ENCODE peak calls at places on chromosomes 7 and 10, in ten cellular contexts. K is activated CD4-positive, CD25-positive, alpha-beta regulatory T cell treated with anti-CD3 and anti-CD28 coated beads, Interleukin-2, amount 50 U/mL, for 24 hours; J is aorta; M is memory B cell; I is natural killer cell; V is CD8-positive, alpha-beta T cell; A is psoas muscle; U is upper lobe of left lung; Q is left lobe of liver; L is Right ventricle myocardium inferior. H is an unnamed sample.

GRCh38 chr10:112675560-112676083 is 228.6 kb downstream of the VTI1A start:
- ATAC-seq in U (no peak), I (no peak), M (no peak), A (no peak), K (no peak), Q (no peak), L (no peak), J (no peak), V (no peak), H (no peak)

GRCh38 chr7:93981480-93981874 is 22.7 kb downstream of the BET1 start:
- ATAC-seq in K (no peak), J (no peak), U (no peak), V (no peak), Q (no peak), A (no peak), M (no peak), L (no peak), I (no peak), H (no peak)

GRCh38 chr7:104848386-104848990 is 165.5 kb upstream of the KMT2E start:
- ATAC-seq in V (peak), J (peak), A (no peak), L (peak), Q (peak), K (no peak), U (peak), M (peak), I (peak), H (no peak)

GRCh38 chr7:266851-267840 is 22.8 kb upstream of the FOXL3 start:
- ATAC-seq in K (peak), V (no peak), I (no peak), A (peak), M (no peak), J (peak), Q (peak), L (no peak), U (peak), H (peak)

GRCh38 chr7:43825391-43825808 is 43.9 kb downstream of the MRPS24 start:
- ATAC-seq in V (no peak), L (no peak), Q (no peak), J (no peak), M (no peak), I (no peak), K (no peak), A (no peak), U (no peak), H (no peak)

GRCh38 chr10:79422178-79422892 is 23.1 kb downstream of the ZCCHC24 start:
- ATAC-seq in J (peak), A (no peak), M (no peak), L (peak), I (no peak), U (peak), V (no peak), K (no peak), Q (no peak), H (peak)

GRCh38 chr10:59536151-59536550 is 173.5 kb downstream of the SLC16A9 start:
- ATAC-seq in I (no peak), K (no peak), M (no peak), Q (no peak), A (peak), L (peak), V (no peak), J (peak), U (peak), H (peak)

GRCh38 chr7:23072043-23072442 is 33.5 kb upstream of the KLHL7 start:
- ATAC-seq in M (no peak), I (no peak), Q (no peak), V (no peak), K (no peak), J (no peak), L (no peak), A (no peak), U (peak), H (no peak)

GRCh38 chr10:42963302-42963701 is 113.6 kb upstream of the RET start:
- ATAC-seq in Q (no peak), L (no peak), J (no peak), M (no peak), K (no peak), I (no peak), A (no peak), V (no peak), U (peak), H (no peak)

GRCh38 chr10:124734311-124735166 is 9.6 kb downstream of the FAM53B start:
- ATAC-seq in L (no peak), V (peak), Q (no peak), U (no peak), A (no peak), J (no peak), M (peak), I (peak), K (peak), H (no peak)

GRCh38 chr10:122487231-122487765 is 25.9 kb downstream of the HTRA1 start:
- ATAC-seq in M (no peak), K (no peak), L (peak), Q (no peak), U (no peak), A (peak), J (no peak), I (no peak), V (no peak), H (no peak)

GRCh38 chr10:14009315-14010082 is 321.2 kb downstream of the FRMD4A start:
- ATAC-seq in Q (no peak), K (peak), M (peak), L (no peak), I (peak), J (peak), V (peak), A (no peak), U (peak), H (no peak)

GRCh38 chr10:129417882-129418281 is 49.2 kb upstream of the MGMT start:
- ATAC-seq in U (no peak), I (no peak), V (no peak), L (no peak), Q (no peak), A (no peak), M (no peak), J (no peak), K (no peak), H (no peak)

GRCh38 chr10:130025326-130025725 is 61.3 kb upstream of the EBF3 start:
- ATAC-seq in V (no peak), Q (no peak), K (no peak), A (no peak), U (no peak), I (no peak), M (no peak), J (no peak), L (no peak), H (no peak)

GRCh38 chr7:132869166-132869861 is 212.6 kb downstream of the CHCHD3 start:
- ATAC-seq in M (peak), U (no peak), A (no peak), K (no peak), L (no peak), I (peak), V (no peak), J (no peak), Q (no peak), H (no peak)

GRCh38 chr10:84907461-84908010 is 579.1 kb downstream of the CCSER2 start:
- ATAC-seq in U (no peak), V (no peak), L (no peak), J (no peak), A (no peak), Q (no peak), K (no peak), M (no peak), I (no peak), H (no peak)

GRCh38 chr7:46568420-46569116 is 647.5 kb upstream of the IGFBP3 start:
- ATAC-seq in K (no peak), V (no peak), Q (no peak), L (peak), I (no peak), M (no peak), J (peak), A (no peak), U (peak), H (peak)

GRCh38 chr7:115293628-115294236 is 371.8 kb downstream of the MDFIC start:
- ATAC-seq in I (no peak), Q (no peak), M (no peak), A (no peak), L (no peak), J (no peak), K (no peak), V (no peak), U (no peak), H (no peak)

GRCh38 chr10:77983384-77984341 is 45.7 kb downstream of the POLR3A start:
- ATAC-seq in K (no peak), A (peak), M (no peak), Q (peak), U (no peak), I (no peak), J (no peak), L (no peak), V (no peak), H (peak)